ENCODE peak calls at places on chromosomes 11 and 22, in five cellular contexts. W, X, V, L and Y are unnamed samples.

GRCh38 chr11:75520688-75521087 is 5.1 kb downstream of the GDPD5 start:
- ATAC-seq in L (no peak), W (no peak), X (no peak), V (no peak), Y (no peak)

GRCh38 chr11:10727259-10727851 is 23.7 kb upstream of the CTR9 start:
- ATAC-seq in L (no peak), V (no peak), W (no peak), X (no peak), Y (peak; percentile 24)

GRCh38 chr11:128733440-128734115 is 39.7 kb downstream of the FLI1 start:
- ATAC-seq in L (no peak), W (no peak), X (no peak), V (peak; percentile 55), Y (no peak)

GRCh38 chr11:102622258-102622657 is 2.9 kb downstream of the MMP20 start:
- ATAC-seq in V (no peak), L (no peak), W (peak; percentile 76), X (no peak), Y (no peak)

GRCh38 chr11:68978931-68979591 is 1.7 kb downstream of the MRGPRD start:
- ATAC-seq in W (no peak), X (no peak), L (no peak), V (no peak), Y (no peak)

GRCh38 chr11:74035264-74035663 is 26.4 kb upstream of the UCP3 start:
- ATAC-seq in W (no peak), X (no peak), V (no peak), L (no peak), Y (no peak)

GRCh38 chr11:121578216-121579063 is 125.7 kb upstream of the SORL1-AS1 start:
- ATAC-seq in V (no peak), W (no peak), L (no peak), X (no peak), Y (peak; percentile 42)

GRCh38 chr22:30875481-30876215 is 92.9 kb downstream of the MORC2 start:
- ATAC-seq in L (no peak), X (no peak), V (no peak), W (no peak), Y (no peak)

GRCh38 chr11:117218133-117218915 is 13.5 kb downstream of the PCSK7 start:
- ATAC-seq in X (no peak), V (no peak), L (no peak), W (no peak), Y (peak; percentile 34)

GRCh38 chr11:14045417-14045816 is 82.9 kb downstream of the SPON1 start:
- ATAC-seq in V (no peak), X (no peak), L (no peak), W (no peak), Y (no peak)

GRCh38 chr11:62508336-62509058 is 38.1 kb downstream of the AHNAK start:
- ATAC-seq in W (peak; percentile 92), X (peak; percentile 66), V (peak; percentile 85), L (peak; percentile 85), Y (peak; percentile 93)

GRCh38 chr11:65859812-65860277 is 388 bp upstream of the MUS81 start:
- ATAC-seq in V (no peak), X (no peak), W (no peak), L (no peak), Y (no peak)

GRCh38 chr22:28053871-28054621 is 135.0 kb upstream of the PITPNB start:
- ATAC-seq in X (no peak), L (no peak), V (no peak), W (no peak), Y (no peak)

GRCh38 chr11:81331611-81332205 is 1402.0 kb downstream of the FAM181B start:
- ATAC-seq in V (no peak), X (no peak), W (no peak), L (no peak), Y (no peak)

GRCh38 chr11:123454060-123454651 is 24.1 kb downstream of the GRAMD1B start:
- ATAC-seq in X (no peak), W (no peak), V (peak; percentile 48), L (no peak), Y (no peak)

GRCh38 chr11:117483372-117483771 is 155.7 kb downstream of the CEP164 start:
- ATAC-seq in V (peak; percentile 61), X (no peak), L (no peak), W (peak; percentile 28), Y (no peak)

GRCh38 chr11:128678017-128678416 is 15.9 kb upstream of the FLI1 start:
- ATAC-seq in X (no peak), W (no peak), L (no peak), V (no peak), Y (no peak)

GRCh38 chr11:37721485-37721884 is 1123.4 kb upstream of the RAG2 start:
- ATAC-seq in W (no peak), V (no peak), L (no peak), X (no peak), Y (no peak)

GRCh38 chr11:125183641-125184040 is 19.1 kb downstream of the PKNOX2 start:
- ATAC-seq in W (no peak), L (no peak), X (no peak), V (no peak), Y (no peak)

GRCh38 chr11:9396752-9397151 is 12.3 kb downstream of the IPO7 start:
- ATAC-seq in L (no peak), V (peak; percentile 60), W (no peak), X (no peak), Y (no peak)

GRCh38 chr22:19800761-19801244 is 40.2 kb downstream of the TBX1 start:
- ATAC-seq in L (no peak), V (no peak), X (peak; percentile 68), W (peak; percentile 83), Y (no peak)

GRCh38 chr11:16468735-16469446 is 112.5 kb upstream of the SOX6 start:
- ATAC-seq in V (no peak), L (no peak), W (no peak), X (no peak), Y (no peak)

GRCh38 chr22:37409557-37409956 is 17.7 kb downstream of the ELFN2 start:
- ATAC-seq in W (no peak), V (no peak), X (no peak), L (peak; percentile 70), Y (no peak)

GRCh38 chr11:116348226-116348625 is 424.6 kb downstream of the BUD13 start:
- ATAC-seq in W (no peak), L (no peak), V (no peak), X (no peak), Y (peak; percentile 41)

GRCh38 chr11:13884159-13884799 is 78.2 kb upstream of the SPON1 start:
- ATAC-seq in V (no peak), W (no peak), X (peak; percentile 57), L (no peak), Y (no peak)

GRCh38 chr11:110808291-110808690 is 96.1 kb upstream of the ARHGAP20 start:
- ATAC-seq in W (no peak), L (no peak), V (no peak), X (no peak), Y (no peak)

GRCh38 chr11:72618801-72619200 is 55.4 kb downstream of the PDE2A start:
- ATAC-seq in L (no peak), V (no peak), W (no peak), X (no peak), Y (no peak)

GRCh38 chr11:92225206-92225562 is 566 bp downstream of the FAT3 start:
- ATAC-seq in W (peak; percentile 28), X (no peak), V (no peak), L (no peak), Y (peak; percentile 15)

GRCh38 chr11:35412285-35412684 is 7.1 kb downstream of the SLC1A2 start:
- ATAC-seq in L (no peak), X (no peak), W (peak; percentile 74), V (peak; percentile 31), Y (no peak)

GRCh38 chr11:26847459-26847858 is 125.6 kb upstream of the SLC5A12 start:
- ATAC-seq in W (no peak), V (no peak), X (no peak), L (no peak), Y (peak; percentile 79)
- TF ChIP-seq EP300 in W (no peak), V (no peak), X (no peak), L (peak; percentile 28), Y (no peak)

GRCh38 chr11:44934735-44935250 is 15.9 kb downstream of the TP53I11 start:
- ATAC-seq in X (no peak), W (no peak), L (no peak), V (no peak), Y (no peak)
- H3K4me1 ChIP-seq in X (no peaks in the 10 kb centered on the region), W (no peaks in the 10 kb centered on the region), L (peaks cover 6% of the 10 kb centered on the region), V (no peaks in the 10 kb centered on the region), Y (no peaks in the 10 kb centered on the region)

DNA sequence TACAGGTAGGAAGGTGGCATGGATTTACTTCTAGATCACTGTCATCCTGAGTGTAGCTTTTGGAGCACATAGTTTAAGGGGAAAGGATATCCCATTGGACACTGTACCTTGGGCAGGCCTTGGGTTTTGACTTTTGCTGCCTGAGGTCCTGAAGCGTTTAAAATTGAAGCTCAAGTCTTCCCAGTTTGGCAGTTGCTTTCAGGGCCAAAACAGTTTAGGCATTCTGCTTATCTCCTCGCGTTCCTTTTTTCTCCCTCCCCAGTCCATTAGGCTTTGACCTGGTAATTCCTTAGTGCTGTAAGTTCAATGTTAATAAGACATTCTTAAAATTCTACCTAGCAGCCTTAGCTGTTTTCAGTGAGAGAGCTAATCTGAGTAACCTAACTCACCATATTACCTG is 35.7 kb downstream of the CSTF3 start:
- ATAC-seq in X (peak; percentile 43), W (no peak), L (no peak), V (no peak), Y (no peak)
- TF ChIP-seq POLR2AphosphoS5 in X (no peak), W (no peak), L (no peak), V (no peak), Y (no peak)

GRCh38 chr11:134333312-134333711 is 1.5 kb downstream of the GLB1L2 start:
- ATAC-seq in W (peak; percentile 27), X (no peak), V (no peak), L (no peak), Y (no peak)

GRCh38 chr11:134331565-134332188 is at the start of gene GLB1L2:
- ATAC-seq in L (peak; percentile 89), V (no peak), W (peak; percentile 84), X (peak; percentile 97), Y (peak; percentile 95)

GRCh38 chr11:134332189-134332631 is 422 bp downstream of the GLB1L2 start:
- ATAC-seq in X (peak; percentile 80), L (no peak), V (no peak), W (peak; percentile 46), Y (peak; percentile 37)

GRCh38 chr11:134332782-134333181 is 994 bp downstream of the GLB1L2 start:
- ATAC-seq in W (peak; percentile 16), V (no peak), L (no peak), X (no peak), Y (no peak)

DNA sequence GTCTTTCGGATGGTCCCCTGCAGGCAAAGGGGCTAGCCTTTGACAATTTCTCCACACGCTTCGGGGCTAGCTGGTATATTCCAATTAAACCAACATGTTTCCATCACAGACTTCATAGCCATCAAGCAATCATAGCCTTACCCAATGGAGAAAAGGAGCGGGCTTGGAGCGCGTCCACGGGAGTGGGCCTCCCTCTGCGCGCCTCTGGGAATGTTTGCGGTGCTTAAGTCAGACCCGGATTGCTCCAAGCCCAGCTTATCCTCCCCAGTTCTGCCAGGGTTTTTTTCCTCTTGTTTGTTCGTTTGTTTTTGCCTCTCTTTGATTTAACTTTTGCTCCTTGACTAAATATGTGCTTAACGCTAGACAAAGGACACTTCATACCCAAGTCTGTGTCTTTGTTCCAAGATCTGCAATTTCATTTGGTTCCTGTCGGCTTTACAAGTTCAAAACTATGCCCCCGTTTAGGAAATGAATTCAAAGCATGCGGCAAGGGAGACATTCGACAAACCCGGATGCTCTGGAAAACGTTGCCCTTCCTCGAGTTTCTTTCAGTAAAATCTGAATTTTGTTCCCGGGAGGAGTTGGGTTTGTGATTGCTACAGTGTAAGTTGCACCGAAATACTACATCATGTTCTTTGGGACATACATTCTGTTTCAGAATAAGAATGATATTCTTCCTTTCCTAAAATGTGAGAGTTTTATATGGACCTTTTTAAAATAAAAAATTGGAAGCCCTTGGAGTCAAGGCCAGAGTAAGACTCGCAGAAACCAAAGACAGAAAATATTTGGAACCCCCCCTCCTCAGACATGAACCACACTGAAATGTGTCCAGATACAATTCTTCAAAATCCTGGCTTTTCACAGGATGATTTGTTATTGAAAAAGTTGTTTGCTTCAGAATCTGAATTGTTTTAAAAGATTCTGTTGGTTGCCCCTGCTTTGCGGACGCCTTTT is 900 bp upstream of the GLB1L2 start:
- ATAC-seq in X (no peak), L (no peak), V (no peak), W (no peak), Y (no peak)
- TF ChIP-seq EP300 in X (no peak), L (no peak), V (no peak), W (no peak), Y (no peak)